ENCODE peak calls at places on chromosomes 5 and 9, in seven cellular contexts. T is IMR-90, M is foreskin fibroblast, D is OCI-LY7, U is nephron progenitor cell, G is neural crest cell, E is H9. Z is an unnamed sample.

GRCh38 chr5:126460977-126461376 is 37.8 kb downstream of the GRAMD2B start:
- DNase-seq in U (no peak), M (no peak), T (no peak), E (no peak), G (no peak), D (no peak), Z (no peak)

GRCh38 chr9:19922476-19923118 is 133.8 kb upstream of the SLC24A2 start:
- DNase-seq in G (no peak), M (peak), D (no peak), T (peak), E (peak), U (peak), Z (no peak)

GRCh38 chr5:37637165-37637845 is 202.5 kb downstream of the GDNF start:
- DNase-seq in D (no peak), E (no peak), T (peak), M (no peak), U (no peak), G (no peak), Z (no peak)

GRCh38 chr5:179732918-179733763 is 519 bp downstream of the MAML1 start:
- DNase-seq in G (peak), U (peak), D (peak), M (peak), E (peak), T (peak), Z (peak)

GRCh38 chr5:141816598-141817399 is 61.4 kb downstream of the PCDH1 start:
- DNase-seq in E (peak), G (no peak), D (no peak), U (no peak), M (no peak), T (no peak), Z (no peak)

GRCh38 chr5:164934039-164934438 is 1428.6 kb downstream of the MAT2B start:
- DNase-seq in U (no peak), G (no peak), T (no peak), D (no peak), E (peak), M (no peak), Z (no peak)

GRCh38 chr5:67050125-67050524 is 146.5 kb downstream of the CD180 start:
- DNase-seq in T (no peak), U (no peak), D (no peak), M (no peak), E (no peak), G (no peak), Z (no peak)

GRCh38 chr5:1815071-1815786 is 14.0 kb downstream of the NDUFS6 start:
- DNase-seq in E (no peak), M (no peak), D (no peak), T (no peak), G (no peak), U (no peak), Z (no peak)

GRCh38 chr5:91269198-91269597 is 113.9 kb downstream of the ARRDC3 start:
- DNase-seq in D (no peak), T (no peak), U (no peak), E (no peak), M (no peak), G (no peak), Z (no peak)

GRCh38 chr5:88734191-88734640 is 148.8 kb downstream of the MEF2C start:
- DNase-seq in E (no peak), U (no peak), D (peak), G (no peak), T (no peak), M (no peak), Z (no peak)

GRCh38 chr5:143244000-143244736 is 159.3 kb downstream of the NR3C1 start:
- DNase-seq in D (no peak), M (peak), T (peak), G (no peak), U (no peak), E (no peak), Z (no peak)

GRCh38 chr9:4303002-4303401 is 3.1 kb upstream of the GLIS3 start:
- DNase-seq in D (no peak), M (peak), G (no peak), T (peak), E (no peak), U (no peak), Z (no peak)

GRCh38 chr5:161391724-161392123 is 154.8 kb downstream of the GABRB2 start:
- DNase-seq in M (no peak), T (no peak), U (no peak), E (no peak), D (no peak), G (no peak), Z (no peak)

GRCh38 chr9:112061152-112061740 is 113.9 kb downstream of the SUSD1 start:
- DNase-seq in M (peak), U (no peak), D (no peak), G (no peak), T (peak), E (no peak), Z (no peak)

GRCh38 chr9:84669008-84669292 is 579 bp upstream of the NTRK2 start:
- DNase-seq in D (no peak), E (no peak), U (no peak), G (no peak), M (no peak), T (no peak), Z (no peak)

GRCh38 chr9:84670106-84670800 is 724 bp downstream of the NTRK2 start:
- DNase-seq in U (peak), D (no peak), M (peak), E (peak), T (no peak), G (peak), Z (peak)

GRCh38 chr9:84669293-84670105 is at the start of gene NTRK2:
- DNase-seq in T (peak), U (peak), M (peak), G (peak), D (no peak), E (peak), Z (peak)

GRCh38 chr9:84668204-84669007 is 1.1 kb upstream of the NTRK2 start:
- DNase-seq in T (peak), U (peak), M (peak), G (peak), E (peak), D (no peak), Z (peak)

GRCh38 chr9:84667571-84668203 is 1.8 kb upstream of the NTRK2 start:
- DNase-seq in D (no peak), E (peak), U (peak), G (peak), T (peak), M (peak), Z (no peak)
- TF ChIP-seq CTCF in D (peak), E (peak), U (peak), G (peak), T (peak), M (peak), Z (peak)

DNA sequence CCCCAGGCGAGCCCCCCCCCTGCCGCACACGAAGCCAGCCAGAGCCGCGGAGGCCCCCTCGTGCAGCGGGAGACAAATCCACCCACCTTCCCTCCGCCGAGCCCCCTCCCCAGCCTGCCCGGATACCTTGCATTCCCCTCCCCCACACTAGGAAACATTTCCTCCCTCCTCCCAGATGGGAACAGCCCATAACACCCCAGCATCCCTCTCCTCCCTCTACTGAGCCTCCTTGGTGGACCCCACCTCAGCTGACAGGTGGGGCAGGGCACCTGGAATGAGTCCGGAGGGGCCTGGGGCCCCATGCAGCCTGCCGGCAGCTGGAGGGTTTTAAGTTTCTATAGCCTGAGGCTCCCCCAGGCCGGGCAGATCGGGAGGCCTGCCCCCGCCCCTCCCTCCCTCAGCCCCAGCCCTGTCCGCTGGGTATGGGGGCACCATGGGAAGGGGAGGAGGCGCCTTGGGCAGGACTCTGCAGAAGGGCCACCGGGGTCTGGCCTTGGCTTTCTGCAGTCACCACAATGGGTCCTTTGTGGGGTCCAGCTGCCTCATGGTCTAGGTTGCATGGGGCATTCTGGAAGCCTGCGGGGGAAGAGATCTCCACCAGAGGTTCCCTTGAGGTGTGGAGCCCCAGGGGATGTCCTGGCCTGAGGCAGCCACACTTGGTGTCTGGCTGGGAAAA is 657 bp downstream of the ERGIC1 start:
- DNase-seq in G (peak), D (peak), M (peak), E (peak), U (peak), T (no peak), Z (peak)
- TF ChIP-seq CTCF in G (no peak), D (no peak), M (no peak), E (no peak), U (no peak), T (peak), Z (no peak)

GRCh38 chr5:10145922-10146321 is 103.8 kb downstream of the ATPSCKMT start:
- DNase-seq in T (peak), U (no peak), D (peak), G (no peak), E (no peak), M (peak), Z (no peak)

GRCh38 chr5:10138385-10139057 is 111.2 kb downstream of the ATPSCKMT start:
- DNase-seq in E (no peak), T (no peak), G (no peak), D (no peak), U (no peak), M (peak), Z (no peak)

GRCh38 chr5:10144040-10144439 is 105.6 kb downstream of the ATPSCKMT start:
- DNase-seq in U (no peak), G (no peak), M (no peak), D (no peak), T (no peak), E (no peak), Z (no peak)

DNA sequence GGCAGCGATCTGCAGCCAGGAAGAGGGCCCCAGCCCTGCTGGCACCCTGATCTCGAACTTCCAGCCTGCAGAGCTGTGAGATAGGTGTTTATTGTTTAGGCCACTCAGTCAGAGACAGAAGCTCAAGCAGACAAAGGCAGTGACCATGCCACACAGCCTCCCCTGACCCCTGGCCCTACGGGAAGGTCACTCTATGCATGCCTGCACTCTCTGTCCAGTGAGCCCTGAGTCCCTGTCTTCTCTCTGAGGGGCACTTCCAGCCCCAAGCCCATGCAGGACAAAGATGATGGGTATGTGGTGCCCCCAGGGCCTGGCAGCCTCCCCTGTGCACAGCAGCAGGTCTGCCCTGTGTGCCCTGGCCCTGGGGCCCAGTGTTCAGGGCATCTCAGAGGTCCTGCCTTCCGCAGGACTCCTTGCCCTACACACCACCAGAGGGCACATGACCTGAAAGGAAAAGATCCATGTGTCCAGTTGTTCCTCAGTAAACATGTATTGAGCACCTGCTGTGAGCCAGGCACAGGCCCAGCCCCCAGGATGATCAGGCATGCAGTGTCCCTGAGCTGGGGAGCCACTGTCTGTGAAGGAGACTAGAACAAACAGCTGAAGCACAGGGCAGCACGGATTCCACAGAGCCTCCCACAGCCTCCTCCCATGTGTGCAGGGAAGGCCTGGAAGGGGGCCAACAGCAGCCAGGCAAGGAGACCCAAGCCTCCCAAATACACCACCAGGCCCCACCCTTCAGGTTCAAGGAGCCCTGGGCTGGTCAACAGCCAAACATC is 109.3 kb downstream of the ATPSCKMT start:
- DNase-seq in U (no peak), E (peak), G (no peak), D (no peak), M (peak), T (peak), Z (no peak)
- TF ChIP-seq CTCF in U (no peak), E (peak), G (no peak), D (peak), M (peak), T (peak), Z (peak)

DNA sequence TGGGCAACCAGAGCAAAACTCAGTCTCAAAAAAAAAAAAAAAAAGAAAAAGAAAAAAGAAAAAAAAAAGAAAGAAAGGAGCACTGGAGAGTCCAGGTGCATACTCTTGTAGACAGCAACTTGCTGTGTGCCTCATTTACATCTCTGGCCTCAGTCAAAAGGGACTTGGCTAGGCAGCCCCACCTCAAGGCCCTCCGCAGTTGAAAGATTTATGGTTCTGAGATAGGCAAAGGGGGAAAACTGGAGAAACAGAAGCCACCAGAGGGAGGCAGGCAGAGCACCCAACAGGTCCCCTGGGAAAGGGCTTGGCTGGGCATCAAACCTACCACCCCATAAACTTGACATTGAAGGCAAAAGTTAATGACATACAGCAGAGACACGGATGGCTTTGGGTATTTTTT is 6.1 kb downstream of the ORM2 start:
- DNase-seq in E (no peak), T (no peak), G (no peak), M (no peak), D (no peak), U (no peak), Z (no peak)
- TF ChIP-seq CTCF in E (no peak), T (no peak), G (no peak), M (no peak), D (no peak), U (no peak), Z (no peak)

GRCh38 chr9:33414263-33414662 is 11.9 kb upstream of the AQP7 start:
- DNase-seq in D (no peak), U (no peak), G (no peak), E (no peak), T (no peak), M (no peak), Z (no peak)
- TF ChIP-seq CTCF in D (no peak), U (no peak), G (no peak), E (no peak), T (no peak), M (no peak), Z (no peak)

DNA sequence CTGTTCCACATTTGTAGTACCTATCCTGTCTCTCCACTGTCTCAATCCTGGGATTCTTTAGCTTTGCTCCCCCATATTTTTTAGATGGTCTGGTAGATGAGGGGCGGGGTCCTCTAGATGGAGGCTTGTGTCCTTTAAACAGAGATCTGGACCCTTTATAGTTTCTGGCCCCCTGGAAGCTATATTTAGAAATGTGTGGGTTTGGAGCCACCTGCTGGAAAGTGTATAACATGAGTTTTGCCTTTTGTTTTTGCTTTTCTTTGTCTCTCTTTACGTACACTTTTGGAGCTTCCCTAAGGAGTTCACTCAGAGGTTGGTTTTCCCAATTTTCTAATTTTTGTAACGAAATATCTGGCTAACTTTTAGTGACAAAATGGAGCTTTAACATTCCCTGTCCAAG is 110.7 kb downstream of the CFAP95 start:
- DNase-seq in M (peak), T (no peak), G (peak), D (no peak), E (peak), U (peak), Z (no peak)
- TF ChIP-seq CTCF in M (peak), T (peak), G (peak), D (peak), E (peak), U (peak), Z (peak)

DNA sequence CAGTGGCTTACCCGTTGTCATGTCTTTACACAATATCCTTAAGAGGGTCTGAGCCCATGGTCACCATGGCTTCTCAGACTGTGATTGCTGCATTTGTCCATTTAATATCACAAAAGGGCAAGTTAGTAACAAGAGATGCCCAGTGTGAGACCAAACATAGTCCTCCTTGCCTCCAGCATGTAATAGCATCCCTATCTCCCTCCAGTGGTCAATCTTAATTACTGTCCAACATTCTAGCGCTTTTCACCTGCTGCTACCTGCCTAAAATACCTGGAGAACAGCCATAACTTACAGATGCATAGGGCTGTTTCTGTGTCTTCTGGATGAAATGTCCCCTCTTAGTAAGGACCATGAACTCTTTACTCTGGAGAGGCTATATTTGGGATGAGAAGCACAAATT is 267.2 kb upstream of the DAB2 start:
- DNase-seq in U (no peak), T (no peak), D (no peak), G (no peak), E (no peak), M (no peak), Z (no peak)
- TF ChIP-seq CTCF in U (no peak), T (no peak), D (no peak), G (no peak), E (peak), M (no peak), Z (peak)

GRCh38 chr5:157273131-157273556 is 7.2 kb downstream of the CYFIP2 start:
- DNase-seq in T (no peak), U (no peak), G (no peak), E (no peak), D (peak), M (no peak), Z (no peak)
- TF ChIP-seq CTCF in T (no peak), U (no peak), G (no peak), E (no peak), D (no peak), M (no peak), Z (no peak)

Z was measured in progenitor cell of endocrine pancreas.